ENCODE peak calls at places on chromosomes 6 and 20, in six cellular contexts. X, V, N, W, E and Q are unnamed samples.

GRCh38 chr6:111551521-111552231 is 54.0 kb downstream of the TRAF3IP2 start:
- DNase-seq in W (no peak), V (no peak), E (no peak), X (peak), N (no peak), Q (peak)

GRCh38 chr20:18722381-18722780 is 91.2 kb upstream of the SCP2D1 start:
- DNase-seq in X (peak), N (no peak), E (no peak), V (no peak), W (peak), Q (no peak)

GRCh38 chr20:25252686-25253421 is 5.0 kb downstream of the PYGB start:
- DNase-seq in X (no peak), N (no peak), E (no peak), W (no peak), V (no peak), Q (no peak)

GRCh38 chr20:32510601-32511357 is 74.4 kb downstream of the NOL4L start:
- DNase-seq in W (no peak), N (no peak), X (no peak), V (no peak), E (no peak), Q (no peak)

GRCh38 chr6:39083111-39083702 is 31.8 kb downstream of the SAYSD1 start:
- DNase-seq in N (no peak), W (no peak), V (no peak), E (no peak), X (no peak), Q (no peak)

GRCh38 chr20:51258582-51259175 is 235.8 kb upstream of the KCNG1 start:
- DNase-seq in X (peak), V (peak), N (no peak), W (peak), E (peak), Q (peak)

GRCh38 chr6:108531332-108531731 is 29.4 kb upstream of the FOXO3 start:
- DNase-seq in X (no peak), V (no peak), W (no peak), N (no peak), E (no peak), Q (no peak)

GRCh38 chr6:32886674-32887383 is 32.8 kb downstream of the PSMB9 start:
- DNase-seq in E (no peak), V (peak), X (peak), N (no peak), W (peak), Q (peak)

GRCh38 chr6:156402227-156402626 is 375.0 kb upstream of the ARID1B start:
- DNase-seq in X (no peak), E (no peak), W (no peak), N (no peak), V (no peak), Q (no peak)

GRCh38 chr6:118606858-118607257 is 44.5 kb downstream of the CEP85L start:
- DNase-seq in E (no peak), N (no peak), W (no peak), X (no peak), V (no peak), Q (no peak)

GRCh38 chr6:169993861-169994481 is 242.5 kb downstream of the ERMARD start:
- DNase-seq in W (no peak), V (no peak), N (no peak), X (no peak), E (no peak), Q (no peak)

GRCh38 chr20:58088625-58089024 is 139.8 kb downstream of the ANKRD60 start:
- DNase-seq in V (no peak), X (no peak), N (no peak), W (no peak), E (no peak), Q (no peak)